ENCODE peak calls at places on chromosomes 1 and 21, in five cellular contexts. One of them, this sample, is unnamed.

GRCh38 chr1:84709175-84709574 is 18.9 kb upstream of the SSX2IP start:
- DNase-seq in prostate gland: no peak
- DNase-seq in tibial artery: no peak
- DNase-seq in cardiac muscle cell: no peak
- DNase-seq in CD8-positive, alpha-beta T cell: no peak
- DNase-seq in this sample: no peak

GRCh38 chr1:30569384-30569783 is 154.0 kb downstream of the MATN1 start:
- DNase-seq in prostate gland: no peak
- DNase-seq in tibial artery: no peak
- DNase-seq in cardiac muscle cell: no peak
- DNase-seq in CD8-positive, alpha-beta T cell: no peak
- DNase-seq in this sample: no peak

GRCh38 chr1:15141933-15142647 is 11.5 kb upstream of the TMEM51 start:
- DNase-seq in prostate gland: peak
- DNase-seq in tibial artery: no peak
- DNase-seq in cardiac muscle cell: no peak
- DNase-seq in CD8-positive, alpha-beta T cell: no peak
- DNase-seq in this sample: no peak

GRCh38 chr1:58768971-58769808 is 14.7 kb downstream of the JUN start:
- DNase-seq in prostate gland: peak
- DNase-seq in tibial artery: peak
- DNase-seq in cardiac muscle cell: peak
- DNase-seq in CD8-positive, alpha-beta T cell: peak
- DNase-seq in this sample: peak

GRCh38 chr1:25810341-25811299 is 9.1 kb upstream of the MTFR1L start:
- DNase-seq in prostate gland: peak
- DNase-seq in tibial artery: peak
- DNase-seq in cardiac muscle cell: peak
- DNase-seq in CD8-positive, alpha-beta T cell: peak
- DNase-seq in this sample: peak

GRCh38 chr1:54838565-54839180 is 37.5 kb upstream of the TTC22 start:
- DNase-seq in prostate gland: no peak
- DNase-seq in tibial artery: no peak
- DNase-seq in cardiac muscle cell: no peak
- DNase-seq in CD8-positive, alpha-beta T cell: no peak
- DNase-seq in this sample: no peak

GRCh38 chr1:30257742-30258380 is 465.5 kb downstream of the MATN1 start:
- DNase-seq in prostate gland: no peak
- DNase-seq in tibial artery: peak
- DNase-seq in cardiac muscle cell: no peak
- DNase-seq in CD8-positive, alpha-beta T cell: no peak
- DNase-seq in this sample: no peak

GRCh38 chr1:203444077-203444683 is 31.4 kb upstream of the PRELP start:
- DNase-seq in prostate gland: no peak
- DNase-seq in tibial artery: no peak
- DNase-seq in cardiac muscle cell: no peak
- DNase-seq in CD8-positive, alpha-beta T cell: no peak
- DNase-seq in this sample: no peak

GRCh38 chr21:20086508-20086907 is 911.7 kb upstream of the NCAM2 start:
- DNase-seq in prostate gland: no peak
- DNase-seq in tibial artery: no peak
- DNase-seq in cardiac muscle cell: no peak
- DNase-seq in CD8-positive, alpha-beta T cell: no peak
- DNase-seq in this sample: no peak

GRCh38 chr1:7691557-7691956 is 79.5 kb upstream of the VAMP3 start:
- DNase-seq in prostate gland: no peak
- DNase-seq in tibial artery: no peak
- DNase-seq in cardiac muscle cell: no peak
- DNase-seq in CD8-positive, alpha-beta T cell: no peak
- DNase-seq in this sample: peak

GRCh38 chr21:28427356-28428022 is 565.2 kb downstream of the LTN1 start:
- DNase-seq in prostate gland: no peak
- DNase-seq in tibial artery: no peak
- DNase-seq in cardiac muscle cell: peak
- DNase-seq in CD8-positive, alpha-beta T cell: no peak
- DNase-seq in this sample: no peak

GRCh38 chr1:24554714-24555113 is 1.2 kb upstream of the NCMAP start:
- DNase-seq in prostate gland: no peak
- DNase-seq in tibial artery: no peak
- DNase-seq in cardiac muscle cell: no peak
- DNase-seq in CD8-positive, alpha-beta T cell: no peak
- DNase-seq in this sample: peak

GRCh38 chr1:208098758-208099157 is 145.4 kb downstream of the PLXNA2 start:
- DNase-seq in prostate gland: no peak
- DNase-seq in tibial artery: no peak
- DNase-seq in cardiac muscle cell: no peak
- DNase-seq in CD8-positive, alpha-beta T cell: no peak
- DNase-seq in this sample: no peak

GRCh38 chr1:98897046-98897445 is 107.6 kb downstream of the PLPPR5 start:
- DNase-seq in prostate gland: no peak
- DNase-seq in tibial artery: no peak
- DNase-seq in cardiac muscle cell: no peak
- DNase-seq in CD8-positive, alpha-beta T cell: no peak
- DNase-seq in this sample: no peak

GRCh38 chr1:235648954-235649721 is 446 bp downstream of the GNG4 start:
- DNase-seq in prostate gland: peak
- DNase-seq in tibial artery: peak
- DNase-seq in cardiac muscle cell: peak
- DNase-seq in CD8-positive, alpha-beta T cell: peak
- DNase-seq in this sample: peak

GRCh38 chr1:246160398-246160797 is 346.7 kb downstream of the SMYD3 start:
- DNase-seq in prostate gland: no peak
- DNase-seq in tibial artery: no peak
- DNase-seq in cardiac muscle cell: no peak
- DNase-seq in CD8-positive, alpha-beta T cell: no peak
- DNase-seq in this sample: no peak

GRCh38 chr1:226457307-226457712 is 49.4 kb upstream of the PARP1 start:
- DNase-seq in prostate gland: no peak
- DNase-seq in tibial artery: no peak
- DNase-seq in cardiac muscle cell: no peak
- DNase-seq in CD8-positive, alpha-beta T cell: peak
- DNase-seq in this sample: no peak

GRCh38 chr1:198361373-198361772 is 179.1 kb downstream of the ATP6V1G3 start:
- DNase-seq in prostate gland: no peak
- DNase-seq in tibial artery: no peak
- DNase-seq in cardiac muscle cell: no peak
- DNase-seq in CD8-positive, alpha-beta T cell: no peak
- DNase-seq in this sample: no peak

GRCh38 chr1:18872071-18872611 is 12.7 kb upstream of the TAS1R2 start:
- DNase-seq in prostate gland: no peak
- DNase-seq in tibial artery: no peak
- DNase-seq in cardiac muscle cell: no peak
- DNase-seq in CD8-positive, alpha-beta T cell: no peak
- DNase-seq in this sample: no peak

GRCh38 chr21:43864313-43864805 is 664 bp upstream of the AGPAT3 start:
- DNase-seq in prostate gland: peak
- DNase-seq in tibial artery: no peak
- DNase-seq in cardiac muscle cell: peak
- DNase-seq in CD8-positive, alpha-beta T cell: no peak
- DNase-seq in this sample: peak

GRCh38 chr1:46400398-46400797 is 6.3 kb downstream of the FAAH start:
- DNase-seq in prostate gland: no peak
- DNase-seq in tibial artery: no peak
- DNase-seq in cardiac muscle cell: no peak
- DNase-seq in CD8-positive, alpha-beta T cell: no peak
- DNase-seq in this sample: no peak

GRCh38 chr1:212498243-212498642 is 65.5 kb downstream of the NENF start:
- DNase-seq in prostate gland: no peak
- DNase-seq in tibial artery: no peak
- DNase-seq in cardiac muscle cell: peak
- DNase-seq in CD8-positive, alpha-beta T cell: no peak
- DNase-seq in this sample: no peak

GRCh38 chr1:224340711-224341384 is 10.9 kb upstream of the NVL start:
- DNase-seq in prostate gland: no peak
- DNase-seq in tibial artery: no peak
- DNase-seq in cardiac muscle cell: no peak
- DNase-seq in CD8-positive, alpha-beta T cell: peak
- DNase-seq in this sample: peak

GRCh38 chr1:202624781-202625108 is 85.5 kb downstream of the SYT2 start:
- DNase-seq in prostate gland: no peak
- DNase-seq in tibial artery: no peak
- DNase-seq in cardiac muscle cell: no peak
- DNase-seq in CD8-positive, alpha-beta T cell: no peak
- DNase-seq in this sample: no peak

GRCh38 chr21:43720539-43721224 is 1.8 kb downstream of the PDXK start:
- DNase-seq in prostate gland: no peak
- DNase-seq in tibial artery: no peak
- DNase-seq in cardiac muscle cell: no peak
- DNase-seq in CD8-positive, alpha-beta T cell: no peak
- DNase-seq in this sample: no peak

GRCh38 chr1:44084998-44085675 is 33.5 kb upstream of the KLF17 start:
- DNase-seq in prostate gland: no peak
- DNase-seq in tibial artery: no peak
- DNase-seq in cardiac muscle cell: no peak
- DNase-seq in CD8-positive, alpha-beta T cell: no peak
- DNase-seq in this sample: no peak

GRCh38 chr1:25700124-25700523 is 83.5 kb downstream of the MAN1C1 start:
- DNase-seq in prostate gland: no peak
- DNase-seq in tibial artery: peak
- DNase-seq in cardiac muscle cell: peak
- DNase-seq in CD8-positive, alpha-beta T cell: no peak
- DNase-seq in this sample: no peak

GRCh38 chr1:207364622-207365021 is 43.1 kb downstream of the CD55 start:
- DNase-seq in prostate gland: no peak
- DNase-seq in tibial artery: no peak
- DNase-seq in cardiac muscle cell: no peak
- DNase-seq in CD8-positive, alpha-beta T cell: no peak
- DNase-seq in this sample: no peak

GRCh38 chr1:152743371-152744145 is 14.3 kb upstream of the KPRP start:
- DNase-seq in prostate gland: no peak
- DNase-seq in tibial artery: no peak
- DNase-seq in cardiac muscle cell: no peak
- DNase-seq in CD8-positive, alpha-beta T cell: no peak
- DNase-seq in this sample: no peak

GRCh38 chr1:87333692-87334347 is 5.1 kb downstream of the LMO4 start:
- DNase-seq in prostate gland: no peak
- DNase-seq in tibial artery: peak
- DNase-seq in cardiac muscle cell: no peak
- DNase-seq in CD8-positive, alpha-beta T cell: no peak
- DNase-seq in this sample: no peak

GRCh38 chr1:226489718-226490440 is 58.7 kb upstream of the STUM start:
- DNase-seq in prostate gland: no peak
- DNase-seq in tibial artery: no peak
- DNase-seq in cardiac muscle cell: no peak
- DNase-seq in CD8-positive, alpha-beta T cell: no peak
- DNase-seq in this sample: no peak

GRCh38 chr1:31216016-31216415 is 23.7 kb downstream of the NKAIN1 start:
- DNase-seq in prostate gland: peak
- DNase-seq in tibial artery: no peak
- DNase-seq in cardiac muscle cell: peak
- DNase-seq in CD8-positive, alpha-beta T cell: no peak
- DNase-seq in this sample: no peak

GRCh38 chr1:59666106-59666505 is 148.6 kb upstream of the HOOK1 start:
- DNase-seq in prostate gland: no peak
- DNase-seq in tibial artery: no peak
- DNase-seq in cardiac muscle cell: no peak
- DNase-seq in CD8-positive, alpha-beta T cell: no peak
- DNase-seq in this sample: no peak

GRCh38 chr1:2252423-2252822 is 24.3 kb downstream of the SKI start:
- DNase-seq in prostate gland: no peak
- DNase-seq in tibial artery: no peak
- DNase-seq in cardiac muscle cell: no peak
- DNase-seq in CD8-positive, alpha-beta T cell: no peak
- DNase-seq in this sample: no peak

GRCh38 chr1:205285391-205286101 is 36.0 kb downstream of the NUAK2 start:
- DNase-seq in prostate gland: no peak
- DNase-seq in tibial artery: no peak
- DNase-seq in cardiac muscle cell: no peak
- DNase-seq in CD8-positive, alpha-beta T cell: peak
- DNase-seq in this sample: no peak

GRCh38 chr1:205286335-205286950 is 35.1 kb downstream of the NUAK2 start:
- DNase-seq in prostate gland: no peak
- DNase-seq in tibial artery: no peak
- DNase-seq in cardiac muscle cell: no peak
- DNase-seq in CD8-positive, alpha-beta T cell: peak
- DNase-seq in this sample: no peak

GRCh38 chr1:205283270-205284147 is 38.0 kb downstream of the NUAK2 start:
- DNase-seq in prostate gland: no peak
- DNase-seq in tibial artery: no peak
- DNase-seq in cardiac muscle cell: no peak
- DNase-seq in CD8-positive, alpha-beta T cell: no peak
- DNase-seq in this sample: no peak

GRCh38 chr1:205287076-205287475 is 34.5 kb downstream of the NUAK2 start:
- DNase-seq in prostate gland: no peak
- DNase-seq in tibial artery: no peak
- DNase-seq in cardiac muscle cell: no peak
- DNase-seq in CD8-positive, alpha-beta T cell: no peak
- DNase-seq in this sample: no peak

GRCh38 chr1:205284420-205285144 is 37.0 kb downstream of the NUAK2 start:
- DNase-seq in prostate gland: peak
- DNase-seq in tibial artery: peak
- DNase-seq in cardiac muscle cell: peak
- DNase-seq in CD8-positive, alpha-beta T cell: peak
- DNase-seq in this sample: peak
- TF ChIP-seq CTCF in prostate gland: no peak
- TF ChIP-seq CTCF in tibial artery: no peak
- TF ChIP-seq CTCF in cardiac muscle cell: peak
- TF ChIP-seq CTCF in CD8-positive, alpha-beta T cell: no peak
- TF ChIP-seq CTCF in this sample: peak

DNA sequence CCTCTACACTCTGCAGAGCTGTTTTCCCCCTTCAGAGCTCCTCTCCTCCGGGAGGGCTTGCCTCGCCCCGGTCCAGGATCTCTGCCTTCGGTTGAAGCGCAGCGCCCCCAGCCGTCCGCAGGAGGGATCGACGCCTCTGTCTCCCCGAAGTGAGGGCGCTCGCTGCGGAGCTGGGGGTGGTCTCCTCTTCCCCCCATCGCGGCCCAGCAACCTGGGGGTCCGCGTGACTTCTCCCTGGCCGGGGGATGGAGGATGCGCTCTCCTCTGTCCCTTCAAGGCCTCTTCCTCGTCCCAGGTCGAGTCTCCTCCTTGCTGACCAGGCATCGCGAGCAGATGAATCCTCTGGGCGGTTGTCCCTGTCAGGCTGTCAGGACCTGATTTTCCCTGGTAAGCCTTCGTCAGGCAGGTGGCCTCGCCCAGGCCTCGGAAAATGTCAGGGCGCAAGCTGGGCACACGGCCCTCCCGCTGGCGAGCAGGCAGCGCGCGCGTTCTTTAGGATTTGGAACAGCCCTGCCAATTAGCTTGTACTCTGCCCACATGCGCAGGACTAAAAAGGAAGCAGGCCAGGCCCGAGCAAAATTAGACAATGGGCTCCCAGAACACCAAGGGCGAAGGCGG is 90.5 kb downstream of the EDEM3 start:
- DNase-seq in prostate gland: peak
- DNase-seq in tibial artery: peak
- DNase-seq in cardiac muscle cell: peak
- DNase-seq in CD8-positive, alpha-beta T cell: peak
- DNase-seq in this sample: peak
- H3K27ac ChIP-seq in prostate gland: peak
- H3K27ac ChIP-seq in tibial artery: no peak
- H3K27ac ChIP-seq in cardiac muscle cell: no peak
- H3K27ac ChIP-seq in CD8-positive, alpha-beta T cell: no peak
- H3K27ac ChIP-seq in this sample: no peak

GRCh38 chr1:67431869-67432578 is 1.8 kb upstream of the SERBP1 start:
- DNase-seq in prostate gland: no peak
- DNase-seq in tibial artery: no peak
- DNase-seq in cardiac muscle cell: no peak
- DNase-seq in CD8-positive, alpha-beta T cell: no peak
- DNase-seq in this sample: no peak
- H3K4me3 ChIP-seq in prostate gland: no peak
- H3K4me3 ChIP-seq in tibial artery: peak
- H3K4me3 ChIP-seq in cardiac muscle cell: no peak
- H3K4me3 ChIP-seq in CD8-positive, alpha-beta T cell: peak
- H3K4me3 ChIP-seq in this sample: no peak

GRCh38 chr1:115461526-115461925 is 123.5 kb upstream of the NGF start:
- DNase-seq in prostate gland: no peak
- DNase-seq in tibial artery: no peak
- DNase-seq in cardiac muscle cell: no peak
- DNase-seq in CD8-positive, alpha-beta T cell: no peak
- DNase-seq in this sample: no peak
- TF ChIP-seq CTCF in prostate gland: no peak
- TF ChIP-seq CTCF in tibial artery: no peak
- TF ChIP-seq CTCF in cardiac muscle cell: no peak
- TF ChIP-seq CTCF in CD8-positive, alpha-beta T cell: no peak
- TF ChIP-seq CTCF in this sample: no peak